ENCODE peak calls at places on chromosomes 11 and 22, in six cellular contexts. D is uterus, J is midbrain, Q is AG08396, G is cardiac fibroblast, U is OCI-M1. N is an unnamed sample.

GRCh38 chr11:133984828-133985227 is 28.1 kb upstream of the IGSF9B start:
- DNase-seq in U (no peak), J (no peak), D (no peak), Q (no peak), G (no peak), N (no peak)

GRCh38 chr11:120835601-120836228 is 188.2 kb upstream of the TBCEL start:
- DNase-seq in D (no peak), Q (no peak), J (no peak), U (peak; percentile 7), G (no peak), N (no peak)

GRCh38 chr22:41833369-41834004 is 582 bp downstream of the SREBF2 start:
- DNase-seq in D (peak; percentile 44), U (peak; percentile 60), J (peak; percentile 40), G (no peak), Q (peak; percentile 50), N (peak; percentile 22)

GRCh38 chr11:65709661-65710060 is 2.4 kb upstream of the KAT5 start:
- DNase-seq in G (peak; percentile 33), J (no peak), D (no peak), Q (no peak), U (peak; percentile 73), N (no peak)

GRCh38 chr22:44732661-44733060 is 19.7 kb upstream of the ARHGAP8 start:
- DNase-seq in G (no peak), J (no peak), Q (no peak), U (no peak), D (no peak), N (no peak)

GRCh38 chr22:37014835-37015586 is 4.2 kb downstream of the TST start:
- DNase-seq in J (no peak), Q (no peak), D (no peak), U (no peak), G (peak; percentile 15), N (peak; percentile 14)

GRCh38 chr11:6397156-6397555 is 6.9 kb downstream of the SMPD1 start:
- DNase-seq in U (no peak), D (no peak), Q (no peak), J (no peak), G (peak; percentile 41), N (no peak)

GRCh38 chr11:70788247-70789022 is 390.1 kb downstream of the CTTN start:
- DNase-seq in J (no peak), G (peak; percentile 75), U (peak; percentile 73), Q (peak; percentile 93), D (no peak), N (peak; percentile 96)

GRCh38 chr11:73204711-73205121 is 13.4 kb upstream of the P2RY2 start:
- DNase-seq in Q (no peak), G (no peak), U (peak; percentile 83), D (no peak), J (peak; percentile 9), N (no peak)

GRCh38 chr22:26671317-26672059 is 14.1 kb downstream of the MIAT start:
- DNase-seq in D (peak; percentile 47), J (no peak), G (no peak), Q (no peak), U (no peak), N (no peak)

GRCh38 chr11:108732395-108732794 is 67.5 kb downstream of the DDX10 start:
- DNase-seq in Q (no peak), J (no peak), U (no peak), G (no peak), D (no peak), N (no peak)

GRCh38 chr11:135074397-135074998 is 662.5 kb upstream of the B3GAT1 start:
- DNase-seq in G (peak; percentile 8), D (no peak), J (no peak), U (no peak), Q (no peak), N (no peak)

GRCh38 chr11:104968856-104969776 is 742 bp upstream of the CASP4 start:
- DNase-seq in J (no peak), U (no peak), G (peak; percentile 59), Q (peak; percentile 13), D (peak; percentile 18), N (no peak)

GRCh38 chr11:110469101-110469500 is 39.4 kb downstream of the FDX1 start:
- DNase-seq in D (no peak), G (peak; percentile 42), Q (no peak), J (no peak), U (no peak), N (no peak)

GRCh38 chr11:70699294-70700221 is 301.2 kb downstream of the CTTN start:
- DNase-seq in Q (no peak), J (no peak), D (no peak), U (no peak), G (peak; percentile 13), N (no peak)

GRCh38 chr11:86162257-86162656 is 82.3 kb upstream of the EED start:
- DNase-seq in Q (peak; percentile 68), J (no peak), G (peak; percentile 89), U (no peak), D (peak; percentile 36), N (peak; percentile 85)

GRCh38 chr11:16293204-16293681 is 63.1 kb downstream of the SOX6 start:
- DNase-seq in D (no peak), J (no peak), U (peak; percentile 41), Q (peak; percentile 9), G (peak; percentile 17), N (peak; percentile 11)

GRCh38 chr11:72587696-72588095 is 86.5 kb downstream of the PDE2A start:
- DNase-seq in D (no peak), Q (no peak), G (no peak), J (no peak), U (no peak), N (no peak)

GRCh38 chr22:45298934-45299505 is 10.7 kb upstream of the FAM118A start:
- DNase-seq in D (no peak), Q (no peak), G (no peak), J (no peak), U (no peak), N (no peak)

GRCh38 chr11:44226945-44227344 is 83.0 kb downstream of the ALX4 start:
- DNase-seq in J (no peak), Q (no peak), U (no peak), D (no peak), G (no peak), N (no peak)

GRCh38 chr11:116073854-116074837 is 569.9 kb upstream of the CADM1 start:
- DNase-seq in D (peak; percentile 38), G (no peak), Q (no peak), J (no peak), U (no peak), N (no peak)